ENCODE peak calls at places on chromosomes 13 and 19, in four cellular contexts. One of them, this sample, is unnamed.

GRCh38 chr19:926595-927043 is 784 bp downstream of the ARID3A start:
- DNase-seq in heart left ventricle: no peak
- DNase-seq in stimulated activated CD4-positive, alpha-beta T cell treated with anti-CD3 and anti-CD28 coated beads, TNF-alpha, amount 100 ng/mL, for 24 hours: no peak
- DNase-seq in tibial artery: peak
- DNase-seq in this sample: peak

GRCh38 chr13:80265348-80265747 is 75.6 kb downstream of the SPRY2 start:
- DNase-seq in heart left ventricle: no peak
- DNase-seq in stimulated activated CD4-positive, alpha-beta T cell treated with anti-CD3 and anti-CD28 coated beads, TNF-alpha, amount 100 ng/mL, for 24 hours: no peak
- DNase-seq in tibial artery: no peak
- DNase-seq in this sample: no peak

GRCh38 chr13:113942591-113943103 is 31.2 kb downstream of the C13orf46 start:
- DNase-seq in tibial artery: no peak
- DNase-seq in stimulated activated CD4-positive, alpha-beta T cell treated with anti-CD3 and anti-CD28 coated beads, TNF-alpha, amount 100 ng/mL, for 24 hours: no peak
- DNase-seq in heart left ventricle: no peak
- DNase-seq in this sample: no peak

GRCh38 chr19:19444694-19445155 is 39.2 kb downstream of the GATAD2A start:
- DNase-seq in heart left ventricle: peak
- DNase-seq in stimulated activated CD4-positive, alpha-beta T cell treated with anti-CD3 and anti-CD28 coated beads, TNF-alpha, amount 100 ng/mL, for 24 hours: no peak
- DNase-seq in tibial artery: no peak
- DNase-seq in this sample: no peak

GRCh38 chr19:50224986-50225747 is 21.7 kb downstream of the MYH14 start:
- DNase-seq in heart left ventricle: peak
- DNase-seq in tibial artery: no peak
- DNase-seq in stimulated activated CD4-positive, alpha-beta T cell treated with anti-CD3 and anti-CD28 coated beads, TNF-alpha, amount 100 ng/mL, for 24 hours: no peak
- DNase-seq in this sample: no peak

GRCh38 chr13:65166675-65167074 is 2063.5 kb downstream of the PCDH9 start:
- DNase-seq in stimulated activated CD4-positive, alpha-beta T cell treated with anti-CD3 and anti-CD28 coated beads, TNF-alpha, amount 100 ng/mL, for 24 hours: no peak
- DNase-seq in heart left ventricle: no peak
- DNase-seq in tibial artery: no peak
- DNase-seq in this sample: no peak

GRCh38 chr13:86870388-86870966 is 800.7 kb upstream of the SLITRK5 start:
- DNase-seq in tibial artery: no peak
- DNase-seq in heart left ventricle: no peak
- DNase-seq in stimulated activated CD4-positive, alpha-beta T cell treated with anti-CD3 and anti-CD28 coated beads, TNF-alpha, amount 100 ng/mL, for 24 hours: no peak
- DNase-seq in this sample: no peak

GRCh38 chr19:29545866-29546582 is 20.2 kb downstream of the VSTM2B start:
- DNase-seq in stimulated activated CD4-positive, alpha-beta T cell treated with anti-CD3 and anti-CD28 coated beads, TNF-alpha, amount 100 ng/mL, for 24 hours: no peak
- DNase-seq in heart left ventricle: peak
- DNase-seq in tibial artery: peak
- DNase-seq in this sample: peak

GRCh38 chr13:70408865-70409264 is 300.6 kb upstream of the KLHL1 start:
- DNase-seq in tibial artery: no peak
- DNase-seq in stimulated activated CD4-positive, alpha-beta T cell treated with anti-CD3 and anti-CD28 coated beads, TNF-alpha, amount 100 ng/mL, for 24 hours: no peak
- DNase-seq in heart left ventricle: no peak
- DNase-seq in this sample: no peak

GRCh38 chr19:44570984-44571684 is 41.7 kb upstream of the CEACAM20 start:
- DNase-seq in heart left ventricle: peak
- DNase-seq in tibial artery: peak
- DNase-seq in stimulated activated CD4-positive, alpha-beta T cell treated with anti-CD3 and anti-CD28 coated beads, TNF-alpha, amount 100 ng/mL, for 24 hours: peak
- DNase-seq in this sample: peak

GRCh38 chr13:111005808-111006494 is 91.1 kb upstream of the ANKRD10 start:
- DNase-seq in heart left ventricle: peak
- DNase-seq in tibial artery: peak
- DNase-seq in stimulated activated CD4-positive, alpha-beta T cell treated with anti-CD3 and anti-CD28 coated beads, TNF-alpha, amount 100 ng/mL, for 24 hours: no peak
- DNase-seq in this sample: no peak

GRCh38 chr19:47897857-47898256 is 11.7 kb upstream of the SULT2A1 start:
- DNase-seq in stimulated activated CD4-positive, alpha-beta T cell treated with anti-CD3 and anti-CD28 coated beads, TNF-alpha, amount 100 ng/mL, for 24 hours: no peak
- DNase-seq in tibial artery: no peak
- DNase-seq in heart left ventricle: no peak
- DNase-seq in this sample: no peak

GRCh38 chr13:86002921-86003488 is 203.8 kb upstream of the SLITRK6 start:
- DNase-seq in tibial artery: no peak
- DNase-seq in stimulated activated CD4-positive, alpha-beta T cell treated with anti-CD3 and anti-CD28 coated beads, TNF-alpha, amount 100 ng/mL, for 24 hours: no peak
- DNase-seq in heart left ventricle: no peak
- DNase-seq in this sample: no peak

GRCh38 chr19:55684946-55685681 is 10.1 kb downstream of the EPN1 start:
- DNase-seq in tibial artery: no peak
- DNase-seq in heart left ventricle: no peak
- DNase-seq in stimulated activated CD4-positive, alpha-beta T cell treated with anti-CD3 and anti-CD28 coated beads, TNF-alpha, amount 100 ng/mL, for 24 hours: no peak
- DNase-seq in this sample: no peak

GRCh38 chr19:38557205-38557799 is 60.5 kb downstream of the MAP4K1 start:
- DNase-seq in heart left ventricle: no peak
- DNase-seq in stimulated activated CD4-positive, alpha-beta T cell treated with anti-CD3 and anti-CD28 coated beads, TNF-alpha, amount 100 ng/mL, for 24 hours: no peak
- DNase-seq in tibial artery: no peak
- DNase-seq in this sample: no peak

GRCh38 chr19:57566396-57567256 is 7.0 kb upstream of the ZNF550 start:
- DNase-seq in heart left ventricle: no peak
- DNase-seq in tibial artery: no peak
- DNase-seq in stimulated activated CD4-positive, alpha-beta T cell treated with anti-CD3 and anti-CD28 coated beads, TNF-alpha, amount 100 ng/mL, for 24 hours: no peak
- DNase-seq in this sample: no peak

GRCh38 chr13:102042746-102043145 is 359.1 kb downstream of the FGF14 start:
- DNase-seq in stimulated activated CD4-positive, alpha-beta T cell treated with anti-CD3 and anti-CD28 coated beads, TNF-alpha, amount 100 ng/mL, for 24 hours: no peak
- DNase-seq in tibial artery: no peak
- DNase-seq in heart left ventricle: no peak
- DNase-seq in this sample: no peak

GRCh38 chr19:43305642-43306041 is 36.3 kb upstream of the PSG9 start:
- DNase-seq in tibial artery: no peak
- DNase-seq in stimulated activated CD4-positive, alpha-beta T cell treated with anti-CD3 and anti-CD28 coated beads, TNF-alpha, amount 100 ng/mL, for 24 hours: no peak
- DNase-seq in heart left ventricle: no peak
- DNase-seq in this sample: no peak

GRCh38 chr13:31200636-31200970 is 828 bp downstream of the B3GLCT start:
- DNase-seq in stimulated activated CD4-positive, alpha-beta T cell treated with anti-CD3 and anti-CD28 coated beads, TNF-alpha, amount 100 ng/mL, for 24 hours: peak
- DNase-seq in tibial artery: peak
- DNase-seq in heart left ventricle: peak
- DNase-seq in this sample: peak

GRCh38 chr19:39941615-39942507 is 7.4 kb upstream of the FCGBP start:
- DNase-seq in stimulated activated CD4-positive, alpha-beta T cell treated with anti-CD3 and anti-CD28 coated beads, TNF-alpha, amount 100 ng/mL, for 24 hours: no peak
- DNase-seq in heart left ventricle: no peak
- DNase-seq in tibial artery: peak
- DNase-seq in this sample: no peak

GRCh38 chr13:59906413-59907027 is 257.2 kb downstream of the DIAPH3 start:
- DNase-seq in stimulated activated CD4-positive, alpha-beta T cell treated with anti-CD3 and anti-CD28 coated beads, TNF-alpha, amount 100 ng/mL, for 24 hours: no peak
- DNase-seq in tibial artery: no peak
- DNase-seq in heart left ventricle: no peak
- DNase-seq in this sample: no peak

GRCh38 chr19:12884926-12885748 is 1.9 kb downstream of the KLF1 start:
- DNase-seq in stimulated activated CD4-positive, alpha-beta T cell treated with anti-CD3 and anti-CD28 coated beads, TNF-alpha, amount 100 ng/mL, for 24 hours: peak
- DNase-seq in tibial artery: no peak
- DNase-seq in heart left ventricle: peak
- DNase-seq in this sample: peak

GRCh38 chr13:84609716-84610115 is 727.4 kb upstream of the SLITRK1 start:
- DNase-seq in heart left ventricle: no peak
- DNase-seq in tibial artery: no peak
- DNase-seq in stimulated activated CD4-positive, alpha-beta T cell treated with anti-CD3 and anti-CD28 coated beads, TNF-alpha, amount 100 ng/mL, for 24 hours: no peak
- DNase-seq in this sample: no peak

GRCh38 chr13:108326318-108326717 is 56.8 kb downstream of the TNFSF13B start:
- DNase-seq in tibial artery: no peak
- DNase-seq in heart left ventricle: no peak
- DNase-seq in stimulated activated CD4-positive, alpha-beta T cell treated with anti-CD3 and anti-CD28 coated beads, TNF-alpha, amount 100 ng/mL, for 24 hours: no peak
- DNase-seq in this sample: no peak

GRCh38 chr13:27573265-27573664 is 47.1 kb downstream of the LNX2 start:
- DNase-seq in heart left ventricle: no peak
- DNase-seq in tibial artery: no peak
- DNase-seq in stimulated activated CD4-positive, alpha-beta T cell treated with anti-CD3 and anti-CD28 coated beads, TNF-alpha, amount 100 ng/mL, for 24 hours: no peak
- DNase-seq in this sample: no peak

GRCh38 chr13:50124536-50125305 is 109.5 kb downstream of the KCNRG start:
- DNase-seq in tibial artery: peak
- DNase-seq in heart left ventricle: peak
- DNase-seq in stimulated activated CD4-positive, alpha-beta T cell treated with anti-CD3 and anti-CD28 coated beads, TNF-alpha, amount 100 ng/mL, for 24 hours: peak
- DNase-seq in this sample: no peak

GRCh38 chr19:32240316-32240715 is 105.1 kb upstream of the ZNF507 start:
- DNase-seq in tibial artery: no peak
- DNase-seq in heart left ventricle: no peak
- DNase-seq in stimulated activated CD4-positive, alpha-beta T cell treated with anti-CD3 and anti-CD28 coated beads, TNF-alpha, amount 100 ng/mL, for 24 hours: no peak
- DNase-seq in this sample: no peak

GRCh38 chr13:46168818-46169217 is 13.2 kb downstream of the LCP1 start:
- DNase-seq in stimulated activated CD4-positive, alpha-beta T cell treated with anti-CD3 and anti-CD28 coated beads, TNF-alpha, amount 100 ng/mL, for 24 hours: no peak
- DNase-seq in tibial artery: no peak
- DNase-seq in heart left ventricle: no peak
- DNase-seq in this sample: no peak

GRCh38 chr19:3210347-3211017 is 14.0 kb upstream of the CELF5 start:
- DNase-seq in tibial artery: peak
- DNase-seq in heart left ventricle: peak
- DNase-seq in stimulated activated CD4-positive, alpha-beta T cell treated with anti-CD3 and anti-CD28 coated beads, TNF-alpha, amount 100 ng/mL, for 24 hours: peak
- DNase-seq in this sample: no peak

GRCh38 chr19:15397236-15397635 is 17.6 kb upstream of the AKAP8 start:
- DNase-seq in tibial artery: no peak
- DNase-seq in heart left ventricle: no peak
- DNase-seq in stimulated activated CD4-positive, alpha-beta T cell treated with anti-CD3 and anti-CD28 coated beads, TNF-alpha, amount 100 ng/mL, for 24 hours: no peak
- DNase-seq in this sample: peak

GRCh38 chr19:47231215-47232054 is 436 bp upstream of the BBC3 start:
- DNase-seq in stimulated activated CD4-positive, alpha-beta T cell treated with anti-CD3 and anti-CD28 coated beads, TNF-alpha, amount 100 ng/mL, for 24 hours: peak
- DNase-seq in heart left ventricle: peak
- DNase-seq in tibial artery: peak
- DNase-seq in this sample: peak

GRCh38 chr19:3810708-3811355 is 24.7 kb upstream of the MATK start:
- DNase-seq in stimulated activated CD4-positive, alpha-beta T cell treated with anti-CD3 and anti-CD28 coated beads, TNF-alpha, amount 100 ng/mL, for 24 hours: no peak
- DNase-seq in heart left ventricle: no peak
- DNase-seq in tibial artery: no peak
- DNase-seq in this sample: no peak

GRCh38 chr13:53200075-53200474 is 171.5 kb downstream of the OLFM4 start:
- DNase-seq in tibial artery: no peak
- DNase-seq in heart left ventricle: no peak
- DNase-seq in stimulated activated CD4-positive, alpha-beta T cell treated with anti-CD3 and anti-CD28 coated beads, TNF-alpha, amount 100 ng/mL, for 24 hours: no peak
- DNase-seq in this sample: no peak

GRCh38 chr13:64274481-64275217 is 2859.0 kb upstream of the PCDH20 start:
- DNase-seq in heart left ventricle: no peak
- DNase-seq in tibial artery: no peak
- DNase-seq in stimulated activated CD4-positive, alpha-beta T cell treated with anti-CD3 and anti-CD28 coated beads, TNF-alpha, amount 100 ng/mL, for 24 hours: no peak
- DNase-seq in this sample: no peak